ENCODE peak calls at places on chromosomes 3 and 15, in seven cellular contexts. One of them, this sample, is unnamed.

GRCh38 chr3:184611606-184612304 is 50.2 kb downstream of the EPHB3 start:
- DNase-seq in body of pancreas: no peak
- DNase-seq in heart left ventricle: no peak
- DNase-seq in DND-41: no peak
- DNase-seq in pancreas: no peak
- DNase-seq in effector memory CD4-positive, alpha-beta T cell: no peak
- DNase-seq in coronary artery: no peak
- DNase-seq in this sample: no peak

GRCh38 chr3:154642066-154642619 is 212.2 kb upstream of the GPR149 start:
- DNase-seq in heart left ventricle: no peak
- DNase-seq in body of pancreas: no peak
- DNase-seq in pancreas: no peak
- DNase-seq in DND-41: no peak
- DNase-seq in coronary artery: no peak
- DNase-seq in effector memory CD4-positive, alpha-beta T cell: no peak
- DNase-seq in this sample: no peak

GRCh38 chr3:123843668-123844067 is 40.5 kb downstream of the MYLK start:
- DNase-seq in heart left ventricle: no peak
- DNase-seq in coronary artery: no peak
- DNase-seq in DND-41: no peak
- DNase-seq in pancreas: no peak
- DNase-seq in effector memory CD4-positive, alpha-beta T cell: no peak
- DNase-seq in body of pancreas: no peak
- DNase-seq in this sample: no peak

GRCh38 chr15:78541744-78542034 is 1.4 kb downstream of the PSMA4 start:
- DNase-seq in body of pancreas: no peak
- DNase-seq in heart left ventricle: no peak
- DNase-seq in coronary artery: no peak
- DNase-seq in effector memory CD4-positive, alpha-beta T cell: no peak
- DNase-seq in pancreas: no peak
- DNase-seq in DND-41: no peak
- DNase-seq in this sample: no peak

GRCh38 chr3:42743204-42743995 is 29.7 kb downstream of the CCDC13 start:
- DNase-seq in coronary artery: no peak
- DNase-seq in heart left ventricle: no peak
- DNase-seq in body of pancreas: no peak
- DNase-seq in effector memory CD4-positive, alpha-beta T cell: no peak
- DNase-seq in DND-41: no peak
- DNase-seq in pancreas: no peak
- DNase-seq in this sample: no peak

GRCh38 chr15:93719941-93720351 is 511.4 kb upstream of the MCTP2 start:
- DNase-seq in heart left ventricle: no peak
- DNase-seq in coronary artery: no peak
- DNase-seq in effector memory CD4-positive, alpha-beta T cell: no peak
- DNase-seq in body of pancreas: no peak
- DNase-seq in DND-41: no peak
- DNase-seq in pancreas: no peak
- DNase-seq in this sample: no peak

GRCh38 chr3:95154775-95155174 is 1091.9 kb downstream of the NSUN3 start:
- DNase-seq in coronary artery: no peak
- DNase-seq in DND-41: no peak
- DNase-seq in body of pancreas: no peak
- DNase-seq in effector memory CD4-positive, alpha-beta T cell: no peak
- DNase-seq in heart left ventricle: no peak
- DNase-seq in pancreas: no peak
- DNase-seq in this sample: no peak

GRCh38 chr15:26358708-26359107 is 414.2 kb downstream of the GABRB3 start:
- DNase-seq in pancreas: no peak
- DNase-seq in coronary artery: no peak
- DNase-seq in heart left ventricle: no peak
- DNase-seq in effector memory CD4-positive, alpha-beta T cell: no peak
- DNase-seq in DND-41: no peak
- DNase-seq in body of pancreas: no peak
- DNase-seq in this sample: no peak

GRCh38 chr15:55254916-55255679 is 34.5 kb downstream of the RAB27A start:
- DNase-seq in effector memory CD4-positive, alpha-beta T cell: no peak
- DNase-seq in heart left ventricle: no peak
- DNase-seq in DND-41: no peak
- DNase-seq in body of pancreas: no peak
- DNase-seq in coronary artery: no peak
- DNase-seq in pancreas: no peak
- DNase-seq in this sample: no peak
- H3K4me3 ChIP-seq in effector memory CD4-positive, alpha-beta T cell: peak overlapping the region; percentile 17
- H3K4me3 ChIP-seq in heart left ventricle: peak overlapping the region; percentile 32
- H3K4me3 ChIP-seq in DND-41: no peak overlapping the region
- H3K4me3 ChIP-seq in body of pancreas: no peak overlapping the region
- H3K4me3 ChIP-seq in coronary artery: peak overlapping the region; percentile 22
- H3K4me3 ChIP-seq in pancreas: no peak overlapping the region
- H3K4me3 ChIP-seq in this sample: peak overlapping the region; percentile 77

DNA sequence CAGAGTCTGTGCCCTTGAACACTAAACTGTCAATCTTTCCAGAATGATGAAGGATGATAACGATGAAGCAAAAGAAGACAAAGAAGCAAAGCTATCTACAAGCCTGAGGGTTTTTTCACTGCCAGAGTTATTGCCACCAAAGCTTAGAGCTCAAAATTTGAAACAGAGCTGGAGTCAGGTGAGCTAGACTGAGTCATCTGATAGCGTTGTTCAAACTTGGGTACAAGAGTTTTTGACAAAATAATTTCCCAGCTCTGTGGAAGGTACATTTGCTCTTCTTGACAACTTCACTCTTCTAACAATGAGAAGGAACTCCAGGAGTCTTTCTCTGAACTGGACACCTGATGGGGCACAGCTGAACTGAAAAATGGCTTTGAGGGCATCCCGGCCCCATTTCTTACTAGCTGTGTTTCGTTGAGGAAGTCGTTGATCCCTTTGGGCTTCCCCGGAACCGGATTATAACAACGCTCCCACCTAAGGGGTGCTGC is 714 bp downstream of the MCCC1 start:
- DNase-seq in body of pancreas: no peak
- DNase-seq in DND-41: no peak
- DNase-seq in coronary artery: peak; percentile 77
- DNase-seq in effector memory CD4-positive, alpha-beta T cell: no peak
- DNase-seq in pancreas: no peak
- DNase-seq in heart left ventricle: no peak
- DNase-seq in this sample: peak; percentile 48
- H3K27ac ChIP-seq in body of pancreas: peak overlapping the region; percentile 97
- H3K27ac ChIP-seq in DND-41: peak overlapping the region; percentile 75
- H3K27ac ChIP-seq in coronary artery: peak overlapping the region; percentile 95
- H3K27ac ChIP-seq in effector memory CD4-positive, alpha-beta T cell: peak overlapping the region; percentile 76
- H3K27ac ChIP-seq in pancreas: peak overlapping the region; percentile 86
- H3K27ac ChIP-seq in heart left ventricle: peak overlapping the region; percentile 85
- H3K27ac ChIP-seq in this sample: peak overlapping the region; percentile 89

DNA sequence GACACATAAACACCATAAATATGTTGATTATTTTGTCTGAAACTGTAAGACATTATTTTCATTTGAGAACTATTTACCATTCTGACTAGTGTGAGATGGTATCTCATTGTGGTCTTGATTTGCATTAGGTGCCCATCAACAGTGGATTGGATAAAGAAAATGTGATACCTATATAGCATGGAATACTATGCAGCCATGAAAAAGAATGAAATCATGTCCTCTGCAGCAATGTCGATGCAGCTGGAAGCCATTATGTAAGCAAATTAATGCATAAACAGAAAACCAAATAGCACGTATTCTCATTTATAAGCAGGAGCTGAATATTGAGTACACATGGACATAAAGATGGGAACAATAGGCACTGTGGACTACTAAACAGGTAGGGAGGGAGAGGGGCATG is 258.7 kb upstream of the TPRG1 start:
- DNase-seq in coronary artery: no peak
- DNase-seq in effector memory CD4-positive, alpha-beta T cell: no peak
- DNase-seq in DND-41: no peak
- DNase-seq in heart left ventricle: no peak
- DNase-seq in pancreas: no peak
- DNase-seq in body of pancreas: no peak
- DNase-seq in this sample: no peak
- H3K4me3 ChIP-seq in coronary artery: no peak overlapping the region
- H3K4me3 ChIP-seq in effector memory CD4-positive, alpha-beta T cell: no peak overlapping the region
- H3K4me3 ChIP-seq in DND-41: no peak overlapping the region
- H3K4me3 ChIP-seq in heart left ventricle: no peak overlapping the region
- H3K4me3 ChIP-seq in pancreas: no peak overlapping the region
- H3K4me3 ChIP-seq in body of pancreas: no peak overlapping the region
- H3K4me3 ChIP-seq in this sample: no peak overlapping the region

GRCh38 chr3:46954178-46954577 is 22.4 kb downstream of the CCDC12 start:
- DNase-seq in heart left ventricle: no peak
- DNase-seq in pancreas: no peak
- DNase-seq in body of pancreas: no peak
- DNase-seq in DND-41: peak; percentile 41
- DNase-seq in coronary artery: no peak
- DNase-seq in effector memory CD4-positive, alpha-beta T cell: no peak
- DNase-seq in this sample: no peak

GRCh38 chr3:46950661-46951241 is 25.8 kb downstream of the CCDC12 start:
- DNase-seq in body of pancreas: no peak
- DNase-seq in heart left ventricle: no peak
- DNase-seq in effector memory CD4-positive, alpha-beta T cell: no peak
- DNase-seq in coronary artery: no peak
- DNase-seq in DND-41: no peak
- DNase-seq in pancreas: peak; percentile 29
- DNase-seq in this sample: no peak

GRCh38 chr3:46953265-46954010 is 23.1 kb downstream of the CCDC12 start:
- DNase-seq in DND-41: peak; percentile 76
- DNase-seq in effector memory CD4-positive, alpha-beta T cell: no peak
- DNase-seq in coronary artery: no peak
- DNase-seq in pancreas: no peak
- DNase-seq in body of pancreas: no peak
- DNase-seq in heart left ventricle: no peak
- DNase-seq in this sample: no peak

GRCh38 chr3:46955157-46955556 is 21.4 kb downstream of the CCDC12 start:
- DNase-seq in effector memory CD4-positive, alpha-beta T cell: no peak
- DNase-seq in DND-41: no peak
- DNase-seq in coronary artery: no peak
- DNase-seq in pancreas: no peak
- DNase-seq in heart left ventricle: no peak
- DNase-seq in body of pancreas: no peak
- DNase-seq in this sample: no peak

DNA sequence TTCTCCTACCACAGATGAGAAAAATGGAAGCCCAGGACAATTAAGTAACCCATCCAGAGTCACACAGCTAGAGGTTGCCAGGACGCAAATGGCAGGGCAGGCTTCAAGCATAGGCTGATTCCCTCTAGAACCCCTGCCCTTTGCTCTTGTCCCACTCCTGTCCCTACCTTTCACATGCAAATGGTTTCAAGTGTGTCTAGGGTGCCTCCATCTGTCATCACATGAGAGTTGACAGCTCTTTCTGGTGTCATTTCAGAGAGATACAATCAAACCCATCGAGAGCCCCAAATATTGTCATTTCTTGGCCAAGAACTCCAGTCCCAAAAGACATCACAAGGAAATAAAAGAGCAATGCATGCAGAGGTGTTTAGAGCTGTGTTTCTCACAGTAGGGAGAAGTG is 23.7 kb downstream of the CCDC12 start:
- DNase-seq in coronary artery: no peak
- DNase-seq in heart left ventricle: no peak
- DNase-seq in effector memory CD4-positive, alpha-beta T cell: no peak
- DNase-seq in body of pancreas: no peak
- DNase-seq in DND-41: no peak
- DNase-seq in pancreas: no peak
- DNase-seq in this sample: no peak
- H3K27ac ChIP-seq in coronary artery: no peak overlapping the region
- H3K27ac ChIP-seq in heart left ventricle: peak overlapping the region; percentile 14
- H3K27ac ChIP-seq in effector memory CD4-positive, alpha-beta T cell: peak overlapping the region; percentile 56
- H3K27ac ChIP-seq in body of pancreas: no peak overlapping the region
- H3K27ac ChIP-seq in DND-41: peak overlapping the region; percentile 88
- H3K27ac ChIP-seq in pancreas: no peak overlapping the region
- H3K27ac ChIP-seq in this sample: peak overlapping the region; percentile 62

GRCh38 chr3:9876991-9877390 is 3.1 kb downstream of the CIDEC start:
- DNase-seq in effector memory CD4-positive, alpha-beta T cell: no peak
- DNase-seq in body of pancreas: no peak
- DNase-seq in DND-41: no peak
- DNase-seq in pancreas: no peak
- DNase-seq in heart left ventricle: no peak
- DNase-seq in coronary artery: no peak
- DNase-seq in this sample: no peak

GRCh38 chr3:9881440-9881839 is 1.4 kb upstream of the CIDEC start:
- DNase-seq in coronary artery: no peak
- DNase-seq in pancreas: no peak
- DNase-seq in body of pancreas: no peak
- DNase-seq in DND-41: no peak
- DNase-seq in heart left ventricle: no peak
- DNase-seq in effector memory CD4-positive, alpha-beta T cell: no peak
- DNase-seq in this sample: no peak

GRCh38 chr3:9875448-9875847 is 4.6 kb downstream of the CIDEC start:
- DNase-seq in heart left ventricle: no peak
- DNase-seq in effector memory CD4-positive, alpha-beta T cell: no peak
- DNase-seq in coronary artery: no peak
- DNase-seq in pancreas: no peak
- DNase-seq in DND-41: no peak
- DNase-seq in body of pancreas: no peak
- DNase-seq in this sample: no peak

GRCh38 chr3:9879830-9880549 is at the start of gene CIDEC:
- DNase-seq in coronary artery: no peak
- DNase-seq in body of pancreas: no peak
- DNase-seq in heart left ventricle: no peak
- DNase-seq in DND-41: no peak
- DNase-seq in pancreas: no peak
- DNase-seq in effector memory CD4-positive, alpha-beta T cell: no peak
- DNase-seq in this sample: no peak

DNA sequence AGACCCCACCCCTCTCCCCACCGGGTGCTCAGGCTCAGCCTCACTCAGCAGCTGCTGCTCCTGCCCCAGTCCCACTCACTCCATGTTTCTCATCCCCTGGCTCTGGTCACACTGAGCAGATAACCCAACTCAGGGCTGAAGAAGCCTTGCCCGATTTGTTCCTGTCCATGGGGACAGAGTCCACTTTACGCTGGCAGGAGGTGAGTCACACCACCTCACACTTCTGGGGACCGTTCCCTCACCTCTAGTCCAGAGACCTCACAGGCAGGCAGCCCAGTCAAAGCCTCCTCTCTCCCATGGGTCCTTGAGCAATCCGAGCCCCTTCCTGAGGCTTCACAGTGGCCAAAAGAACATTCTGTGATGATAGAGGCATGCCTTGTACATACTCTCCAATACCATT is 1.4 kb downstream of the CIDEC start:
- DNase-seq in pancreas: no peak
- DNase-seq in body of pancreas: no peak
- DNase-seq in effector memory CD4-positive, alpha-beta T cell: no peak
- DNase-seq in heart left ventricle: no peak
- DNase-seq in DND-41: no peak
- DNase-seq in coronary artery: no peak
- DNase-seq in this sample: no peak
- H3K4me3 ChIP-seq in pancreas: no peak overlapping the region
- H3K4me3 ChIP-seq in body of pancreas: no peak overlapping the region
- H3K4me3 ChIP-seq in effector memory CD4-positive, alpha-beta T cell: no peak overlapping the region
- H3K4me3 ChIP-seq in heart left ventricle: no peak overlapping the region
- H3K4me3 ChIP-seq in DND-41: no peak overlapping the region
- H3K4me3 ChIP-seq in coronary artery: no peak overlapping the region
- H3K4me3 ChIP-seq in this sample: no peak overlapping the region

DNA sequence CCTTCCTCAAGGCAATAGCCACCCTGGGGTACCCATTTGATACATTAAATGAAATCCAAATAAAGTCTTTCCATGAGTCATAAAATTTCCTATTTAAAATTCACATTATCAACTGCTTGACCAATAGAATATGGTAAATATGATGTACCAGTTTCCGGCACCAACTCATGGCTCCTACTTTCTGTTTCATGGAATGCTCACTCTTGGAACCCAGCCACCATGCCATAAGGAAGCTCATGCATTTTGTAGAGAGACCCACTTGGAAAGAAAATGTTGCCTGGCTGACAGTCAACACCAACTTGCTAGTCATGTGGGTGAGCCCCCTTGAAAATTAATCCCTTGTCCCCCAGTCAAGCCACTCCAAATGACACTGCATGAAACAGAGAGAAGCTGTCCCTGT is 57.2 kb downstream of the WWTR1 start:
- DNase-seq in coronary artery: no peak
- DNase-seq in pancreas: no peak
- DNase-seq in body of pancreas: no peak
- DNase-seq in heart left ventricle: no peak
- DNase-seq in effector memory CD4-positive, alpha-beta T cell: no peak
- DNase-seq in DND-41: no peak
- DNase-seq in this sample: no peak
- H3K27ac ChIP-seq in coronary artery: peak overlapping the region; percentile 37
- H3K27ac ChIP-seq in pancreas: no peak overlapping the region
- H3K27ac ChIP-seq in body of pancreas: no peak overlapping the region
- H3K27ac ChIP-seq in heart left ventricle: no peak overlapping the region
- H3K27ac ChIP-seq in effector memory CD4-positive, alpha-beta T cell: no peak overlapping the region
- H3K27ac ChIP-seq in DND-41: no peak overlapping the region
- H3K27ac ChIP-seq in this sample: no peak overlapping the region

This sample was measured in CD4-positive, CD25-positive, alpha-beta regulatory T cell.